ENCODE peak calls at places on chromosomes 13 and 19, in six cellular contexts. X is IMR-90, R is H1, C is dorsolateral prefrontal cortex, I is foreskin keratinocyte, Z is body of pancreas. N is an unnamed sample.
A peak's percentile ranks its signal among the peaks of the same experiment; 100 is the strongest.

GRCh38 chr13:91652389-91652788 is 254.0 kb downstream of the GPC5 start:
- DNase-seq in R (no peak), I (peak; percentile 53), X (peak; percentile 28), C (no peak), Z (no peak), N (no peak)

GRCh38 chr13:90055121-90055520 is 1292.4 kb upstream of the MIR17HG start:
- DNase-seq in C (no peak), Z (no peak), I (peak; percentile 40), X (no peak), R (no peak), N (no peak)

GRCh38 chr13:113997845-113998751 is 24.2 kb upstream of the C13orf46 start:
- DNase-seq in X (peak; percentile 79), C (no peak), R (no peak), I (no peak), Z (peak; percentile 49), N (no peak)

GRCh38 chr13:75415720-75416119 is 66.2 kb downstream of the TBC1D4 start:
- DNase-seq in X (peak; percentile 89), C (no peak), R (no peak), I (no peak), Z (no peak), N (no peak)

GRCh38 chr13:43054803-43055802 is 31.7 kb downstream of the DNAJC15 start:
- DNase-seq in X (peak; percentile 87), I (peak; percentile 54), C (no peak), Z (no peak), R (no peak), N (no peak)

GRCh38 chr19:41998246-41999020 is 4.4 kb upstream of the ATP1A3 start:
- DNase-seq in Z (peak; percentile 19), X (peak; percentile 39), I (no peak), R (no peak), C (peak; percentile 76), N (no peak)

GRCh38 chr19:3075605-3076431 is 13.5 kb upstream of the TLE5 start:
- DNase-seq in R (no peak), Z (peak; percentile 50), X (no peak), I (no peak), C (peak; percentile 81), N (peak; percentile 35)

GRCh38 chr13:114105351-114106225 is 26.8 kb downstream of the RASA3 start:
- DNase-seq in Z (no peak), I (no peak), X (no peak), R (no peak), C (no peak), N (no peak)

GRCh38 chr13:98845726-98846125 is 93.3 kb upstream of the SLC15A1 start:
- DNase-seq in Z (no peak), C (no peak), R (no peak), I (no peak), X (no peak), N (no peak)

GRCh38 chr19:9995999-9996398 is 14.3 kb downstream of the COL5A3 start:
- DNase-seq in C (no peak), Z (no peak), X (peak; percentile 23), I (no peak), R (no peak), N (no peak)

GRCh38 chr19:7550987-7551761 is 15.7 kb downstream of the PNPLA6 start:
- DNase-seq in Z (peak; percentile 95), C (peak; percentile 94), I (no peak), R (peak; percentile 93), X (peak; percentile 30), N (no peak)

GRCh38 chr19:52142001-52142595 is 2.4 kb upstream of the ZNF616 start:
- DNase-seq in C (no peak), R (no peak), I (peak; percentile 83), Z (no peak), X (no peak), N (no peak)

GRCh38 chr19:55549500-55550320 is 4.4 kb upstream of the SBK3 start:
- DNase-seq in Z (no peak), C (peak; percentile 44), R (no peak), I (peak; percentile 53), X (peak; percentile 93), N (no peak)

GRCh38 chr19:56710437-56710836 is 38.9 kb upstream of the ZNF835 start:
- DNase-seq in Z (no peak), C (no peak), R (no peak), I (no peak), X (no peak), N (no peak)

GRCh38 chr19:14006766-14007562 is 844 bp upstream of the RFX1 start:
- DNase-seq in Z (no peak), I (no peak), R (no peak), X (no peak), C (peak; percentile 81), N (peak; percentile 92)

GRCh38 chr19:46890423-46891170 is 29.8 kb downstream of the ARHGAP35 start:
- DNase-seq in Z (peak; percentile 33), I (no peak), R (no peak), X (peak; percentile 92), C (peak; percentile 14), N (no peak)

GRCh38 chr19:6572217-6572616 is 18.7 kb downstream of the CD70 start:
- DNase-seq in R (no peak), I (no peak), Z (peak; percentile 49), C (no peak), X (no peak), N (no peak)

GRCh38 chr19:16326401-16327130 is 1.9 kb downstream of the KLF2 start:
- DNase-seq in X (no peak), Z (no peak), I (no peak), C (no peak), R (no peak), N (no peak)

GRCh38 chr13:89869312-89869711 is 1478.2 kb upstream of the MIR17HG start:
- DNase-seq in C (no peak), I (no peak), Z (no peak), X (no peak), R (no peak), N (no peak)

GRCh38 chr19:29672933-29673336 is 7.7 kb downstream of the PLEKHF1 start:
- DNase-seq in R (no peak), C (no peak), X (no peak), I (no peak), Z (peak; percentile 45), N (no peak)

GRCh38 chr19:5466814-5467291 is 11.6 kb downstream of the ZNRF4 start:
- DNase-seq in I (no peak), Z (no peak), X (no peak), C (no peak), R (no peak), N (peak; percentile 17)

GRCh38 chr19:47523473-47523872 is 8.6 kb upstream of the NAPA start:
- DNase-seq in C (no peak), X (no peak), Z (no peak), I (no peak), R (no peak), N (no peak)

GRCh38 chr19:7830272-7830771 is 304 bp downstream of the EVI5L start:
- DNase-seq in C (no peak), Z (no peak), R (no peak), X (no peak), I (no peak), N (no peak)

GRCh38 chr13:31653730-31654129 is 85.6 kb upstream of the RXFP2 start:
- DNase-seq in Z (no peak), X (no peak), R (no peak), I (no peak), C (no peak), N (no peak)

GRCh38 chr13:20815469-20815868 is 41.7 kb upstream of the EEF1AKMT1 start:
- DNase-seq in I (no peak), Z (no peak), C (no peak), X (peak; percentile 15), R (no peak), N (no peak)

GRCh38 chr13:40082644-40083043 is 427.2 kb downstream of the COG6 start:
- DNase-seq in R (no peak), I (no peak), X (no peak), Z (peak; percentile 47), C (no peak), N (no peak)

GRCh38 chr13:112477070-112477619 is 101.0 kb downstream of the SPACA7 start:
- DNase-seq in Z (no peak), C (no peak), I (no peak), R (no peak), X (no peak), N (no peak)
- H3K27ac ChIP-seq in Z (no peak overlapping the region), C (no peak overlapping the region), I (no peak overlapping the region), R (no peak overlapping the region), X (no peak overlapping the region), N (no peak overlapping the region)

DNA sequence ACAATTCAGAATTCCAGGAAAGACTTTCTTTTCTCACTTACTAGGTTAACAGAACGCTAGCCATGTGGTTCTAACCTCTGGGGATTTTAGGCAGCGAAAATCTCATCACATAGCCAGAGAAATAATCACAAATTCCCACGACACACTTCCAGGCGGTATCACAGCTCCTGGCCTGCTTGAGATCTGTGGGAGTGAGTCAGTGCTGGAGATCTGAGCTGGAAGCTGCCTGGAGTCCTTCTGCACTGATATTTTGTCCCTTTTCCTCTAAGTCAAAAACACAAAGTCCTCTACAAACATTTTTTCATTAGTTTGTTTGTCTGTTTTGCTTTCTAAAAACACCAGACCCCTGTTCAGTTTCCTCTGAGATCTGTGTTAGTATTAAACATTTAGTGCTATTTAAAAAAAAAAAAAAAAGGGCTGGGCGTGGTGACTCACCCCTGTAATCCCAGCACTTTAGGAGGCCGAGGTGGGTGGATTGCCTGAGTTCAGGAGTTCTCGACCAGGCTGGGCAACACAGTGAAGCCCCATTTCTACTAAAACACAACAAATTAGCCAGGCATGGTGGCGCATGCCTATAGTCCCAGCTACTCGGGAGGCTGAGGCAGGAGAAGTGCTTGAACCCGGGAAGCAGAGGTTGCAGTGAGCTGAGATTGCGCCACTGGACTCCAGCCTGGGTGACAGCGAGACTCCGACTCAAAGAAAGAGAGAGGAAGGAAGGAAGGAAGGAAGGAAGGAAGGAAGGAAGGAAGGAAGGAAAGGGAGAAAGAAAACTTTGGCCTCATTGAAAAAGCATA is 12.2 kb upstream of the UBE2L5 start:
- DNase-seq in C (no peak), X (peak; percentile 85), I (no peak), Z (peak; percentile 31), R (no peak), N (no peak)
- H3K27ac ChIP-seq in C (peak overlapping the region; percentile 76), X (no peak overlapping the region), I (no peak overlapping the region), Z (no peak overlapping the region), R (no peak overlapping the region), N (no peak overlapping the region)

GRCh38 chr19:19399733-19400438 is 5.6 kb upstream of the GATAD2A start:
- DNase-seq in I (no peak), Z (no peak), C (no peak), X (peak; percentile 38), R (no peak), N (no peak)
- H3K27ac ChIP-seq in I (no peak overlapping the region), Z (no peak overlapping the region), C (no peak overlapping the region), X (peak overlapping the region; percentile 6), R (no peak overlapping the region), N (no peak overlapping the region)

GRCh38 chr19:53365899-53366493 is 491 bp downstream of the ZNF525 start:
- DNase-seq in Z (no peak), X (no peak), R (no peak), C (no peak), I (peak; percentile 6), N (no peak)

DNA sequence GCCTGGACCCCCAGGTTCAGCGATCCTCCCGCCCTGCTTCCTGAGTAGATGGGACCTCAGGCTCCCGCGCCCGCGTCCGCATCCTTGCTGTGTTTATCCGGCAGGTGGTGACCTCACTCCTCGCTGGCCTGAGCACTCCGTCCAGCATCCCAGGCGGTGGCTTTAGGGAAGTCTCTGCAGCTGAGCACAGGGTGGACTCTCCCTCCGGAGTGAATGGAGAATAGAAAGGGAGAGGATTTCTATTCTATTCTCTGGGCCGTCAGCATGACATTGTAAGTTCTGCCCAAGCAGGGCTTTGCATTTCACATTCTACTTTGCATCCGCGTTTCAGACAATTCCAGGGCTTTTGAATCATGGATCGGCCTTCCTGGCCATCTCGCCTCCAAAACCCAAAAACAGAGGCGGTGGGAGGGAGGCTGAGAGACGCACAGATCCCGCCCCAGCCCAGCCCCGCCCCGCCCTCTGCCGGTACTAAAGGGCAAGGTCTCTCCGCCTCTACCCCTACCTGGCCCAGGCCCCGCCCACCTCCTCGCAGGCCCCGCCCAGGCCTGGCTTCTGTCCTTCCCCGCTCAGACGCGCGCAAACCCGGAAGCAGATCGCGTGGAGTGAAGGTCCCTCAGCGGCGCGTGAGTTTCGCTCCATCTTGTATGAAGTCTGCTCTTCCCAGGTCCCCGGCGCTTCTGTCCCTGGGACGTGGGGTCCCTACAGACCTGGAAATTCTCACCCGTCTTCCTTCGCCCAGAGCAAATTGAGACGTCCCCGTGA is at the start of gene ZNF525:
- DNase-seq in Z (peak; percentile 94), I (peak; percentile 61), X (peak; percentile 59), C (peak; percentile 97), R (no peak), N (peak; percentile 27)
- H3K27ac ChIP-seq in Z (peak within 1 kb of the TSS; percentile 71), I (peak within 1 kb of the TSS; percentile 82), X (peak within 1 kb of the TSS; percentile 24), C (no peak within 1 kb of the TSS), R (peak within 1 kb of the TSS; percentile 53), N (peak within 1 kb of the TSS; percentile 40)

N was measured in substantia nigra.